ENCODE peak calls at places on chromosome 2, in four cellular contexts. Q is mucosa of descending colon, K is left ventricle myocardium inferior, W is A549. V is an unnamed sample. For H3K4me1, the result is how much of the 10 kb centered on the place peaks cover.

GRCh38 chr2:42086500-42086953 is 38.7 kb downstream of the PKDCC start:
- DNase-seq in Q (peak), K (no peak), W (peak), V (peak)

GRCh38 chr2:194166818-194167217 is 1490.2 kb upstream of the SLC39A10 start:
- DNase-seq in K (no peak), Q (peak), W (no peak), V (peak)

GRCh38 chr2:26001743-26002341 is 19.5 kb upstream of the KIF3C start:
- DNase-seq in K (peak), Q (peak), W (no peak), V (peak)

GRCh38 chr2:121279476-121279875 is 5.5 kb downstream of the TFCP2L1 start:
- DNase-seq in K (no peak), W (no peak), Q (no peak), V (no peak)

GRCh38 chr2:229270551-229271410 is at the start of gene PID1:
- DNase-seq in W (peak), Q (peak), K (peak), V (no peak)

GRCh38 chr2:67619204-67619603 is 222.1 kb downstream of the ETAA1 start:
- DNase-seq in Q (no peak), W (no peak), K (no peak), V (no peak)

GRCh38 chr2:227163445-227163997 is 484 bp downstream of the COL4A4 start:
- DNase-seq in Q (peak), W (peak), K (no peak), V (no peak)

GRCh38 chr2:78431241-78431640 is 594.3 kb upstream of the REG3G start:
- DNase-seq in Q (no peak), W (no peak), K (no peak), V (no peak)

GRCh38 chr2:207630491-207630890 is 5.3 kb upstream of the METTL21A start:
- DNase-seq in Q (no peak), K (no peak), W (no peak), V (no peak)

GRCh38 chr2:70083344-70084156 is 3.7 kb upstream of the PCBP1 start:
- DNase-seq in W (no peak), Q (peak), K (no peak), V (no peak)

GRCh38 chr2:36031476-36031875 is 324.1 kb upstream of the CRIM1 start:
- DNase-seq in W (no peak), K (no peak), Q (no peak), V (no peak)

GRCh38 chr2:214856116-214856515 is 46.6 kb upstream of the BARD1 start:
- DNase-seq in W (no peak), Q (no peak), K (no peak), V (no peak)

GRCh38 chr2:147909178-147909577 is 64.3 kb downstream of the ACVR2A start:
- DNase-seq in K (no peak), Q (no peak), W (no peak), V (no peak)

GRCh38 chr2:241558532-241559488 is at the start of gene BOK:
- DNase-seq in K (peak), Q (peak), W (peak), V (peak)

GRCh38 chr2:3485166-3485565 is 34.2 kb downstream of the ADI1 start:
- DNase-seq in Q (no peak), W (no peak), K (no peak), V (no peak)

GRCh38 chr2:181126311-181126710 is 145.9 kb downstream of the UBE2E3 start:
- DNase-seq in Q (no peak), W (no peak), K (no peak), V (no peak)

GRCh38 chr2:147999126-147999525 is 21.4 kb downstream of the ORC4 start:
- DNase-seq in Q (no peak), K (no peak), W (no peak), V (no peak)

GRCh38 chr2:290090-290722 is 2.3 kb upstream of the ALKAL2 start:
- DNase-seq in W (peak), Q (peak), K (peak), V (peak)

GRCh38 chr2:98573426-98573825 is 34.9 kb downstream of the COA5 start:
- DNase-seq in W (no peak), Q (no peak), K (no peak), V (no peak)

GRCh38 chr2:153871231-153872221 is at the start of gene GALNT13:
- DNase-seq in K (peak), W (peak), Q (no peak), V (peak)

GRCh38 chr2:85785871-85786270 is 32.1 kb downstream of the ATOH8 start:
- DNase-seq in W (no peak), Q (no peak), K (no peak), V (no peak)

GRCh38 chr2:240759454-240759853 is 60.6 kb downstream of the KIF1A start:
- DNase-seq in Q (no peak), W (no peak), K (no peak), V (no peak)

GRCh38 chr2:2850218-2850850 is 519.3 kb upstream of the MYT1L start:
- DNase-seq in Q (no peak), K (no peak), W (no peak), V (no peak)

GRCh38 chr2:42510191-42510929 is 16.6 kb upstream of the KCNG3 start:
- DNase-seq in K (no peak), W (no peak), Q (no peak), V (peak)

GRCh38 chr2:30113617-30114293 is 33.1 kb upstream of the YPEL5 start:
- DNase-seq in Q (no peak), K (no peak), W (peak), V (peak)

GRCh38 chr2:139605668-139606067 is 825.5 kb upstream of the NXPH2 start:
- DNase-seq in W (no peak), K (no peak), Q (no peak), V (no peak)

GRCh38 chr2:47724221-47724981 is 58.5 kb upstream of the MSH6 start:
- DNase-seq in Q (no peak), K (no peak), W (no peak), V (no peak)

DNA sequence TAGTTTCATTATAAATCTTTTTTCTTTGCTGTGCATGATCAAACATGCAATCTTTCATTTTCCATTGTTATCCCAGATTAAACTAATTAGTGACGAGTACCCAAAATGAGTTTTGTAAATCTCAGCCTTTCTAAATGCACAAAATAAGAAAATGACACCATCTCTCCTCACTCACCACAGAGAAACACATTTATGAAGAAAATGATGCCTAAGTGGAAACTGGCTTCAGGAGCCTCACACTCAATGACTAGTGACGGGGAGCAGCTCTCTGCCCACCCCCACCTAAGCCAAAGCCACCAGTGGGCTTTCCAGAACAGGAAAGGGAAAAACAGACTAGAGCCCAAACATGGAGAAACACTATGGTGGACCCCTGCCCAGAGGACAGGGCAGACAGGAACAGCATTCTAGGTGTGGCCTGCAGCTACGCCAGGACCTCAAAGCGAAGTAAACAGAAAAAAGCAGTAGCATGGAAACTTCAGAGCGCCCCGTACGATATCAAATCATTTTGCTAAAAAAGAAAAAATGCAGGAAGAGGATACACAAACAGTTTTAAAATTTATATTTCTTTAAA is 113.5 kb downstream of the RBMS1 start:
- DNase-seq in Q (no peak), W (no peak), K (no peak), V (no peak)
- H3K4me1 ChIP-seq in Q (under half), W (half or more), K (half or more), V (half or more)

DNA sequence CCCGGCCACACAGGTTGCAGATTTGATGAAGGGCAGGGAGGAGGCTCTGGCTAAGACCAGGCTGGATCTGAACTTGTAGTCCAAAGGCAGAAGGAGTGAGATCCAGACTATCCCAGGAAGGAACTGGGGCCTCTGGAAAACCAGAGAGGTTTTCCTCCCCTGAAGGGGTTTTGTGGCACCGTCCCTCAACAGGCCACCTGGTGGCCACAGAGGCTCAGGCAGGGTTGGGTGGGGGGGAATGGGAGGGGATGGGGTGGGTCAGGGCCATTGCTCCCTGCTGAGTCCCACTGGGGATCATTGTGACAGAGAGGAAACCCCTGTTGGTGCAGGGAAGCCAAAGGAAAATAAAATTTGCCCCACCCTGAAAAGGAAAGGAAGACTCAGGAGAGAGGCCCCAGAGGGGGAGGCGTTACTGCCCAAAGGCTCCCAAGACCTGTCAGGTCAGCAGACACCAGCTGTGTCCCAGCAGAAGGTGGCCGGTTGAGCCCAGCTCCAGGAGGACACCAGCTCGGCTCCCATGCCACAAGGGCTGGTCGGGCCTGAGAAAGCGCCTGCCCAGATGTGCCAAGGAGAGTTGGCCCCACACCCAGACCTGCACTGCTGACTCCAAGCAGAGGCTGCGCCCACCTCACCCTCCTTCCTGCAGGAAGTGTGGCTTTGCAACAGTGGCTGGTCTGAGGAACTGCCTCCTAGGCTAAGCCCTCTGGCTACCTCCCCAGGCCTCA is 37.3 kb upstream of the PTMA start:
- DNase-seq in K (no peak), Q (peak), W (no peak), V (peak)
- H3K4me1 ChIP-seq in K (half or more), Q (half or more), W (half or more), V (under half)

DNA sequence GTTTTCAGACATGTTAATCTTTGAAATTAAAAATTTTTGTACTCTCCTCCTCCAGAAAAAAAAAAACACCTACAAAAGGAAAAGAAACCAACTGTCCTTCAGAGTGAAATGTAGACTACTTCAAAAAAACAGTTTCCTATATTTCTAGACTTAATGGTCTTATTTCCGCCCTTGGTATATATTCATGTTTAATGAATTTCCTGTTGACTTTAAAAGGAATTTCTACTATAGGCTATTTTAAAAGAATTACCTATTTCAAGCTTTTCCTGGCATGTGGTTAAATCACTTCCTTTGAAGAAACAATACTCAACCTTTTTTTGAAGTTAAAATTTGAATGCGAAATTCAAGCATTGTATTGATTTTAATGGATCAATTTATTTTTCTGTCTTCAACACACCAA is 29.2 kb downstream of the GULP1 start:
- DNase-seq in Q (no peak), W (no peak), K (no peak), V (peak)
- H3K4me1 ChIP-seq in Q (under half), W (half or more), K (under half), V (half or more)

GRCh38 chr2:106161938-106162814 is 31.9 kb downstream of the UXS1 start:
- DNase-seq in W (no peak), Q (no peak), K (no peak), V (peak)
- H3K4me1 ChIP-seq in W (under half), Q (under half), K (under half), V (under half)

GRCh38 chr2:37083873-37084792 is at the start of the genes GPATCH11 and HEATR5B:
- DNase-seq in W (peak), Q (peak), K (peak), V (peak)

GRCh38 chr2:37085731-37086147 is 1.4 kb downstream of the GPATCH11 start:
- DNase-seq in Q (no peak), K (no peak), W (no peak), V (no peak)

GRCh38 chr2:37091873-37092272 is 7.6 kb downstream of the GPATCH11 start:
- DNase-seq in K (no peak), W (no peak), Q (no peak), V (no peak)

GRCh38 chr2:37084797-37085196 is 479 bp downstream of the GPATCH11 start:
- DNase-seq in K (no peak), Q (no peak), W (no peak), V (no peak)

GRCh38 chr2:37090019-37090477 is 5.7 kb downstream of the GPATCH11 start:
- DNase-seq in K (no peak), W (no peak), Q (no peak), V (no peak)
- H3K4me1 ChIP-seq in K (under half), W (under half), Q (under half), V (under half)

DNA sequence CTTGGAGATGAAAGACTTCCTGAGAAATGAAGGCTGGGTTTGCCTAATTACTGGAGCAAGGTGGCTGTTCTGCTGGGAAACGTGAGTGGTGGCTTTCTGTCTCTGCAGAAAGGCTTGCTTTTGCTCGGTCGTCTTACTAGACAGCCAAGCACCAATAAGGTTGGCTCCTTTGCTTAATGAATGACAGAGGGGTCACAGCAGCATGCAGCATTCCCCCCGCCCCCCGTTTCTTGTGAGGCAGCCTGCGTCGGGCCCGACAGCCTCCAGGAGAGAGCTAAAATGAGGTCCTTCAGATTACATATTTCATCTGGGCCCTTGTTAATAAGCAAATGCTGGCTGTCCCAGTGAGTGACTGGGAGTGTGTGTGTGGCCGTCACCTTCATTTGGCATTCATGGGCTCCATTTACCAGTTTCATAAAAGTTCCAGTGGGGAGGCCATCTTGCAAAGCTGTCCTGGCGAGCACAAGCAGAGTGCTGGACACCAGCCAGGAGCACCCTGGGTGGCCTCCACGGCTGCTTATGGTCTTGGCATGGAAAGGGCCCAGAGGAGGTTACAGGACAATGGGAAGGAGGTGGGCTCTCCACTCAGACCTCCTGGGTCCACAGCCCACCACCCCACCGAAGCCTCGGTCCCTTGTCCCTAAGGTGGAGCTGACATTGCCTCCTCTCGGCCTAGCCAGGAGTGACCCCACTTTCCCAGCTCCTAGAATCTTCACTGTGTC is 37.2 kb downstream of the ODC1 start:
- DNase-seq in K (no peak), Q (no peak), W (no peak), V (no peak)
- H3K4me1 ChIP-seq in K (half or more), Q (under half), W (under half), V (under half)

DNA sequence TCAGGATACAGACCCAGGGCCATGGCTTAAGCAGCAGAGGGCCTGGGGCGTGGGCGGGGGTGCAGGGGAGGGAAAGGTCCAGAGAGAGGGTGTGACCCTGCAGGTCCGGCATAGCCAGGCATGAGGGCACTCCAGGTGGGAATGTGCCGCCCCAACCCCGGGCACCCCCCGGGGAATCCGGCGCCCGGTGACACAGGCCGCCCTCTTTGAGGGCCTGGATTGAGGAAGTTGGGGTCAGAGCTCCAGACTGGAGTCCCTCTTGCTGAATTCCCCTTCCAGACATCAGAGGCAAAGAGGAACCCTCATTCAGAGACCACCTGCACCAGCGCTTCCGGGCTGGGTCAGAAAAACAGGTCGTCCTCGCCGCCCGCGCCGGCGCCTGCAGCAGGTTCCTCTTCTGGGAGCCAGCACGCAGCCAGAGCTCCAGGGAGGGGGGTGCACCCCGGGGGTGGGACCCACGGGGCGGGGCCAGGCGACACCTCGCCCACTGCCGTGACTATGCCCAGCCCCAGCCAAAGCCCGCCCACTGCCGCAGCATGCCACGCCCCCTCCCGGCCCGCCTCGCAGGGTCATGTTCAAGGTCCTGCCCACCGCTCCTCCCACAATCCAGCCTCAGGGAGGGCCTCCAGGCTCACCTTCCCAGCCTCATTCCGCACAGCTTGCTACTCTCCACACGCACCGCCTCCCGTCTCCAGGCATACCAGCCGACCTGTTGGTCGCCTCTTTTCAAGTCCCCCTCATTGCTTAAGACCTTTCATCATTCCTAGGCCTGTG is 98.3 kb upstream of the ID2 start:
- DNase-seq in W (no peak), Q (peak), K (peak), V (peak)
- H3K4me1 ChIP-seq in W (under half), Q (under half), K (under half), V (under half)

GRCh38 chr2:205574041-205574440 is 108.3 kb upstream of the NRP2 start:
- DNase-seq in W (no peak), K (no peak), Q (no peak), V (no peak)

GRCh38 chr2:205580591-205580990 is 101.7 kb upstream of the NRP2 start:
- DNase-seq in K (no peak), Q (no peak), W (no peak), V (no peak)

DNA sequence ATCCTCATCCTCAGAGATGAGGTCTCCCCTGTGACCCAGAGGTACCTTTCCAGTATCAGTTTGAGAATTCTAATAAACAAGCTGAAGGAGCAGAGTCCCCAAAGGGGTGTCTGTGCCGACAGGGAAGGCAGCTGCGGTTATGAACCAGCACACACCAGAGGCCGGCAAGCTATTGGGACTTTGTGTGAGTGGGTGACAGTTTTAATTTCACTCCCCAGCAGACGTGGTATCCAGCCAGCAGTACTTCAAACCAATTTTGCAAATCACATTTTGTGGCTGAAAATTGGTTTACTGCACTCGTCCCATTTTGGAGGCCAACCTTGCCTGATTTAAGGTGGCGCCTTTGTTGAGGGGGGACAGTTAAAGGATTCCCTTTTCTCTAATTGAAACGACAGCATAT is 103.0 kb upstream of the NRP2 start:
- DNase-seq in Q (no peak), W (no peak), K (no peak), V (no peak)
- H3K4me1 ChIP-seq in Q (under half), W (under half), K (under half), V (under half)

GRCh38 chr2:64731306-64731654 is 77.6 kb upstream of the SERTAD2 start:
- DNase-seq in W (no peak), Q (no peak), K (no peak), V (no peak)
- H3K4me1 ChIP-seq in W (under half), Q (under half), K (under half), V (under half)

GRCh38 chr2:19855528-19856431 is 46.0 kb downstream of the TTC32 start:
- DNase-seq in K (no peak), W (no peak), Q (no peak), V (no peak)

GRCh38 chr2:19857100-19857499 is 44.7 kb downstream of the TTC32 start:
- DNase-seq in W (no peak), Q (no peak), K (no peak), V (no peak)

GRCh38 chr2:19859565-19859964 is 42.2 kb downstream of the TTC32 start:
- DNase-seq in K (no peak), W (no peak), Q (no peak), V (no peak)

GRCh38 chr2:19860022-19860421 is 41.8 kb downstream of the TTC32 start:
- DNase-seq in K (peak), Q (no peak), W (no peak), V (no peak)

DNA sequence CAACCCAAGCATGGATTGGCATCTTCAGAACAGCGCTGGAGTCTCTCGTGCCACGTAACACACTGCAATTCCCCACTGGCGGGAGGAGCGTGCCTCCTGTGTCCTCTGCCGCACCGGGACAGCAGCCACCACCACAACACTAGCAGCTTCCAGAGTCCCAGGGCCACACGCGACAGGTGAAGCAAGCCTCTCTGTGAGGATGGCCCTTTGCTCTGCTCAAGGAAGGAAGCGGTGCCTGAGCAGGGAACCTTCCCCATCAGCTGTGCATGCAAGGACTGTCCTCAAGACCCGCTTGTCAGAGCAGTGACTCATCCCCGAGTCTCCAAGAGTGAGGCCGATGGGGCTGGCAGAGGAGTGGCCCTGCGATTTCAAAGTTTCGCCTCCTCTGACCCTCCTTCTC is 44.0 kb downstream of the TTC32 start:
- DNase-seq in Q (no peak), W (no peak), K (no peak), V (no peak)
- H3K4me1 ChIP-seq in Q (under half), W (under half), K (under half), V (under half)